ENCODE peak calls at places on chromosome 22, in seven cellular contexts. One of them, this sample, is unnamed.

GRCh38 chr22:47225080-47225930 is 462.9 kb downstream of the TBC1D22A start:
- DNase-seq in mucosa of descending colon: no peak
- DNase-seq in breast epithelium: no peak
- DNase-seq in cardiac fibroblast: no peak
- DNase-seq in heart left ventricle: no peak
- DNase-seq in fibroblast of the aortic adventitia: no peak
- DNase-seq in AG10803: no peak
- DNase-seq in this sample: no peak

GRCh38 chr22:43789452-43789851 is 22.7 kb downstream of the EFCAB6 start:
- DNase-seq in mucosa of descending colon: no peak
- DNase-seq in breast epithelium: peak
- DNase-seq in cardiac fibroblast: peak
- DNase-seq in heart left ventricle: no peak
- DNase-seq in fibroblast of the aortic adventitia: peak
- DNase-seq in AG10803: peak
- DNase-seq in this sample: peak

GRCh38 chr22:46935506-46936377 is 173.3 kb downstream of the TBC1D22A start:
- DNase-seq in mucosa of descending colon: peak
- DNase-seq in breast epithelium: no peak
- DNase-seq in cardiac fibroblast: no peak
- DNase-seq in heart left ventricle: no peak
- DNase-seq in fibroblast of the aortic adventitia: no peak
- DNase-seq in AG10803: no peak
- DNase-seq in this sample: no peak

GRCh38 chr22:37157516-37158289 is 8.0 kb upstream of the IL2RB start:
- DNase-seq in mucosa of descending colon: no peak
- DNase-seq in breast epithelium: no peak
- DNase-seq in cardiac fibroblast: no peak
- DNase-seq in heart left ventricle: no peak
- DNase-seq in fibroblast of the aortic adventitia: peak
- DNase-seq in AG10803: peak
- DNase-seq in this sample: no peak

GRCh38 chr22:46942816-46943783 is 180.7 kb downstream of the TBC1D22A start:
- DNase-seq in mucosa of descending colon: no peak
- DNase-seq in breast epithelium: no peak
- DNase-seq in cardiac fibroblast: no peak
- DNase-seq in heart left ventricle: peak
- DNase-seq in fibroblast of the aortic adventitia: no peak
- DNase-seq in AG10803: no peak
- DNase-seq in this sample: no peak

GRCh38 chr22:46250783-46251125 is 661 bp upstream of the CDPF1 start:
- DNase-seq in mucosa of descending colon: no peak
- DNase-seq in breast epithelium: no peak
- DNase-seq in cardiac fibroblast: no peak
- DNase-seq in heart left ventricle: no peak
- DNase-seq in fibroblast of the aortic adventitia: no peak
- DNase-seq in AG10803: no peak
- DNase-seq in this sample: no peak

GRCh38 chr22:46150615-46151423 is 493 bp downstream of the PPARA start:
- DNase-seq in mucosa of descending colon: peak
- DNase-seq in breast epithelium: no peak
- DNase-seq in cardiac fibroblast: peak
- DNase-seq in heart left ventricle: peak
- DNase-seq in fibroblast of the aortic adventitia: no peak
- DNase-seq in AG10803: no peak
- DNase-seq in this sample: no peak

GRCh38 chr22:27032121-27032761 is 374.9 kb downstream of the MIAT start:
- DNase-seq in mucosa of descending colon: no peak
- DNase-seq in breast epithelium: peak
- DNase-seq in cardiac fibroblast: no peak
- DNase-seq in heart left ventricle: no peak
- DNase-seq in fibroblast of the aortic adventitia: no peak
- DNase-seq in AG10803: no peak
- DNase-seq in this sample: no peak

GRCh38 chr22:28268845-28269244 is 349.8 kb upstream of the PITPNB start:
- DNase-seq in mucosa of descending colon: no peak
- DNase-seq in breast epithelium: peak
- DNase-seq in cardiac fibroblast: no peak
- DNase-seq in heart left ventricle: no peak
- DNase-seq in fibroblast of the aortic adventitia: peak
- DNase-seq in AG10803: no peak
- DNase-seq in this sample: no peak

GRCh38 chr22:39518996-39519680 is 1.2 kb upstream of the ATF4 start:
- DNase-seq in mucosa of descending colon: no peak
- DNase-seq in breast epithelium: no peak
- DNase-seq in cardiac fibroblast: no peak
- DNase-seq in heart left ventricle: no peak
- DNase-seq in fibroblast of the aortic adventitia: peak
- DNase-seq in AG10803: no peak
- DNase-seq in this sample: peak

GRCh38 chr22:22569218-22569617 is 10.2 kb upstream of the PRAME start:
- DNase-seq in mucosa of descending colon: no peak
- DNase-seq in breast epithelium: no peak
- DNase-seq in cardiac fibroblast: no peak
- DNase-seq in heart left ventricle: no peak
- DNase-seq in fibroblast of the aortic adventitia: no peak
- DNase-seq in AG10803: no peak
- DNase-seq in this sample: no peak

GRCh38 chr22:46092646-46093410 is 57.5 kb upstream of the PPARA start:
- DNase-seq in mucosa of descending colon: no peak
- DNase-seq in breast epithelium: no peak
- DNase-seq in cardiac fibroblast: no peak
- DNase-seq in heart left ventricle: peak
- DNase-seq in fibroblast of the aortic adventitia: peak
- DNase-seq in AG10803: no peak
- DNase-seq in this sample: no peak

GRCh38 chr22:17782621-17783020 is 8.4 kb upstream of the BID start:
- DNase-seq in mucosa of descending colon: peak
- DNase-seq in breast epithelium: no peak
- DNase-seq in cardiac fibroblast: no peak
- DNase-seq in heart left ventricle: peak
- DNase-seq in fibroblast of the aortic adventitia: no peak
- DNase-seq in AG10803: no peak
- DNase-seq in this sample: no peak

DNA sequence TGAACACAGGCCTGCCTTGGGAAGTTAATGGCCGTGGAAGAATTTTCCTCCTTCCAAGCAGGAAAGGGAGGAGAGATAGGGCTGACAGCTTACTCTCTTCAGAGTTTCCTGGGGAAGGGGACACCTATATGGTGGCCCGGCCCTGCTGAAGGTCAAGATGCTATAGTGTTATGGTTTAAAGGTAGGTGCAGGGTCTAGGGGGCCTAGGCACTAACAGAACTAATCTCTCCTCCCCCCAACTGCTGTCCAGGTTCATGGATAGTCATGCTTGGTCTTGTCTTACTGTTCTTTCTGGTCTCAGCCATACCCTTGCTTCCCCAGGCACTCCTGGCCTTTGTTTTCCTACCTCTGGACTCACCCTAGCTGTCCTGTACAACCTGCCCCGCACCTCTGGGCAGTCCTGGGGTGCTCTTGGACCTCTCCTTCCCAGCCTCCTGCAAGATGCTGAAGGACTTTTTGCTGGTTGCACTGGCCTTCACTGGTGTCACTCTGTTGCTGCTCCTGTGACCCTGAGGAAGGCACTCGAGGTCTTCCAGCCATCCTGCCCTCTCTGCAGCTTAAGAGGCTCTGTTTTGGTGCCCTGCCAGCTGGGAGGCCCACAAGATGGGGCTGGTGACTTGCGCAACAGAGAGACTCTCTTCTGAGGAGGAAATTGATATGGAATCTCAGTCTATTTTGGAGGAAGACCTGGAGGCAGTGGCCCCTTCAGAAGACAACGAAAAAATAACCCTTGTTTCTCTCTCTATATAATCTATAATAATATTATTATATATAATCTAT is 17.9 kb downstream of the SEC14L3 start:
- DNase-seq in mucosa of descending colon: no peak
- DNase-seq in breast epithelium: no peak
- DNase-seq in cardiac fibroblast: peak
- DNase-seq in heart left ventricle: no peak
- DNase-seq in fibroblast of the aortic adventitia: no peak
- DNase-seq in AG10803: no peak
- DNase-seq in this sample: peak
- TF ChIP-seq CTCF in mucosa of descending colon: no peak
- TF ChIP-seq CTCF in breast epithelium: no peak
- TF ChIP-seq CTCF in cardiac fibroblast: no peak
- TF ChIP-seq CTCF in heart left ventricle: no peak
- TF ChIP-seq CTCF in fibroblast of the aortic adventitia: no peak
- TF ChIP-seq CTCF in AG10803: no peak
- TF ChIP-seq CTCF in this sample: no peak

GRCh38 chr22:38413085-38414008 is 41.7 kb downstream of the KCNJ4 start:
- DNase-seq in mucosa of descending colon: peak
- DNase-seq in breast epithelium: no peak
- DNase-seq in cardiac fibroblast: no peak
- DNase-seq in heart left ventricle: no peak
- DNase-seq in fibroblast of the aortic adventitia: no peak
- DNase-seq in AG10803: no peak
- DNase-seq in this sample: no peak
- TF ChIP-seq CTCF in mucosa of descending colon: no peak
- TF ChIP-seq CTCF in breast epithelium: no peak
- TF ChIP-seq CTCF in cardiac fibroblast: no peak
- TF ChIP-seq CTCF in heart left ventricle: no peak
- TF ChIP-seq CTCF in fibroblast of the aortic adventitia: no peak
- TF ChIP-seq CTCF in AG10803: no peak
- TF ChIP-seq CTCF in this sample: no peak

DNA sequence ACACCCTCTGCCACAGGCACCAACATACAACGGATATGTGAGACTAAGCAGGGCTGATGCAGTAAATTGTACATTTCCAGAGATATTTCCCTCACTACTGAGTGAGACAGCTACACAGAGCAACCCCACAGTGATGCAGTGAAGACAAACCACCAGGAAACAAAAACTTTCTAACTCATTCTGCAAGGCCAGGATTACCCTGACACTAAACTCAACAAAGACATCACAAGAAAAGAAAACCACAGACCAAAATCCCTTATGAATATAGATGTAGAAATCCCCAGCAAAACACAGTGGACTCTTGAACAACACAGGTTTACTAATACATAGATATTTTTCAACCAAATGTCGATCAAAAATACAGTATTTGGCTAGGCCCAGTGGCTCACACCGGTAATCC is 1.5 kb upstream of the SLC7A4 start:
- DNase-seq in mucosa of descending colon: no peak
- DNase-seq in breast epithelium: no peak
- DNase-seq in cardiac fibroblast: no peak
- DNase-seq in heart left ventricle: no peak
- DNase-seq in fibroblast of the aortic adventitia: no peak
- DNase-seq in AG10803: peak
- DNase-seq in this sample: no peak
- TF ChIP-seq CTCF in mucosa of descending colon: no peak
- TF ChIP-seq CTCF in breast epithelium: no peak
- TF ChIP-seq CTCF in cardiac fibroblast: no peak
- TF ChIP-seq CTCF in heart left ventricle: no peak
- TF ChIP-seq CTCF in fibroblast of the aortic adventitia: no peak
- TF ChIP-seq CTCF in AG10803: no peak
- TF ChIP-seq CTCF in this sample: no peak

DNA sequence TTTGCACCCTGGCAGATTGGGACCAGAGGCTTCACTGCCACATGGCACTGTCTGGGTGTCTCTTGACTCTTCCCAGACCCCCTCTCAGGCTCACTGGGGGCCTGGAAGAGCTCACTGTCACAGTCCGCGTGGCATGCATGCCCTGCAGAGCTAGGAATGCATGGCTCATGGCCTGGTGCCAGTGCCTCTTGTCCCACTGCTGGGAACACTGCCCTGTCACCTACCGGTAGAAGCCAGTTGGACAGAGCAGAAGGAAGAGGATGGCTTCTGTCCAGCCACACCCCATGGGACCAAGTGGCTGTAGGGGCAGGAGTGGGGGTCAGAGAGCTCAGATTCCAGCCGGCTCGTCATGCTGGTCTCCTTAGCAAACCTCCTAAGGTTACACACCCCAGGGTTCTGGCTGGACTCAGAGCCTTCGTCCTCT is 29.7 kb downstream of the MB start:
- DNase-seq in mucosa of descending colon: peak
- DNase-seq in breast epithelium: peak
- DNase-seq in cardiac fibroblast: peak
- DNase-seq in heart left ventricle: peak
- DNase-seq in fibroblast of the aortic adventitia: no peak
- DNase-seq in AG10803: no peak
- DNase-seq in this sample: no peak
- TF ChIP-seq CTCF in mucosa of descending colon: no peak
- TF ChIP-seq CTCF in breast epithelium: peak
- TF ChIP-seq CTCF in cardiac fibroblast: no peak
- TF ChIP-seq CTCF in heart left ventricle: no peak
- TF ChIP-seq CTCF in fibroblast of the aortic adventitia: no peak
- TF ChIP-seq CTCF in AG10803: no peak
- TF ChIP-seq CTCF in this sample: no peak

DNA sequence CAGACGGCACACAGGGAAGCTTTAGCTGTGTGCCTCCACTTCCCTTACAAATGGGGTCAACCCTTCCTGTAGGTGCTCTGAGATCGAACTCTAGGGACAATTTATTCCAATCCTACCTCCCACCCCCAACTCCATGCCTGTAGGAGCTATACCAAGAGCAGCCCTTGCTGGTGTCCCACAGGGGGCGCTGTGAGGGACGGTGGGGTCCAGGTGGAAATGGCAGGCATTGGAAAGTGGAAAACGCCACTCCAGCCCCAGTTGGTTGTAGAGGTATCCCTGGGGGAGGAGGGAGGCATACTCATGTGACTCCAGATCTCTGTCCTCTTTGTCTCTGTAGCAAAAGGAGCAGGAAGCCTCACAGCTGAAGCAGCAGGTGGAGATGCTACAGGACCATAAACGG is 161.3 kb downstream of the MYO18B start:
- DNase-seq in mucosa of descending colon: no peak
- DNase-seq in breast epithelium: no peak
- DNase-seq in cardiac fibroblast: no peak
- DNase-seq in heart left ventricle: no peak
- DNase-seq in fibroblast of the aortic adventitia: no peak
- DNase-seq in AG10803: no peak
- DNase-seq in this sample: no peak
- TF ChIP-seq CTCF in mucosa of descending colon: no peak
- TF ChIP-seq CTCF in breast epithelium: no peak
- TF ChIP-seq CTCF in cardiac fibroblast: no peak
- TF ChIP-seq CTCF in heart left ventricle: no peak
- TF ChIP-seq CTCF in fibroblast of the aortic adventitia: no peak
- TF ChIP-seq CTCF in AG10803: peak
- TF ChIP-seq CTCF in this sample: no peak

DNA sequence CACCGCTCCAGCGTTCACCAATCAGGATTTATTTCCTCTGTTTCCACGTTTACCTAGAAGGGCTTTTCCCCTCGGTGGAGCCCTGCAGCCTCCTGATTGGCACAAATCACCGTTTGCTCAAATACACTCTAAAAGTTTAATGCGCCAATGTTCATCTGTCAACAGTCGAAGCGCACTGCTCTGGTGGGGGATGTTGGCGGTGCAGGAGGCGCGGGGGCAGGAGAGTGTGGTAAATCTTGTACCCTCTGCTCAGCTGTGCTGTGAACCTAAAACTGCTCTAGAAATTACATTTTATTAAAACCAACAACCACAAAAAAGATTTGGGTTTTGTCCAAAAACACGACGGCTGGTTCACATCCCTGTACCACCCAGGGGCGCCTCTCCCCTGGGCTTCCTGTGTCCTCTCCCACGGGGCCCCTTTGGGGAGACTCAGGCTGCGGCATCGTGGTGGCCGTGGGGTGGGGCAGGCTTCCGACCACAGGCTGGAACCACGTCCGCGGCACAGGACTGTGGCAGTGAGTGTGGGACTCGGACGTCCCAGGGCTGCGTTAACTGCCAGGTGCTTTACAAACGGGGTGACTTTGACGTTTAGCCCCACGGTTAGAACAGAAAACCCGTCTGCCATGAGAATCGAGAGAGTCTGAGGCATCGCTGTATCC is 13.5 kb downstream of the TTLL8 start:
- DNase-seq in mucosa of descending colon: no peak
- DNase-seq in breast epithelium: no peak
- DNase-seq in cardiac fibroblast: no peak
- DNase-seq in heart left ventricle: no peak
- DNase-seq in fibroblast of the aortic adventitia: no peak
- DNase-seq in AG10803: no peak
- DNase-seq in this sample: no peak
- TF ChIP-seq CTCF in mucosa of descending colon: no peak
- TF ChIP-seq CTCF in breast epithelium: no peak
- TF ChIP-seq CTCF in cardiac fibroblast: no peak
- TF ChIP-seq CTCF in heart left ventricle: no peak
- TF ChIP-seq CTCF in fibroblast of the aortic adventitia: no peak
- TF ChIP-seq CTCF in AG10803: no peak
- TF ChIP-seq CTCF in this sample: no peak

This sample was measured in fibroblast of pulmonary artery.